ENCODE peak calls at places on chromosome 2, in nine cellular contexts. V, L, H, S, E, O, F, A and I are unnamed samples.

GRCh38 chr2:9057939-9058761 is 54.7 kb upstream of the MBOAT2 start:
- DNase-seq in V (no peak), L (peak), H (no peak), S (peak), E (no peak), O (no peak), F (no peak), A (no peak), I (no peak)

GRCh38 chr2:38465789-38466127 is 88.7 kb upstream of the ATL2 start:
- DNase-seq in V (peak), L (peak), H (peak), S (peak), E (no peak), O (peak), F (peak), A (no peak), I (no peak)

GRCh38 chr2:197786010-197786877 is 1.1 kb upstream of the BOLL start:
- DNase-seq in V (peak), L (no peak), H (peak), S (peak), E (peak), O (peak), F (peak), A (no peak), I (no peak)

GRCh38 chr2:65435625-65436168 is 3.3 kb upstream of the SPRED2 start:
- DNase-seq in V (peak), L (peak), H (peak), S (peak), E (no peak), O (peak), F (peak), A (peak), I (peak)

GRCh38 chr2:25920326-25920725 is 42.0 kb upstream of the ASXL2 start:
- DNase-seq in V (no peak), L (peak), H (no peak), S (peak), E (no peak), O (no peak), F (no peak), A (no peak), I (no peak)

GRCh38 chr2:79604748-79605147 is 91.9 kb downstream of the CTNNA2 start:
- DNase-seq in V (no peak), L (no peak), H (no peak), S (no peak), E (no peak), O (no peak), F (no peak), A (no peak), I (no peak)

GRCh38 chr2:139940701-139941100 is 1160.5 kb upstream of the NXPH2 start:
- DNase-seq in V (no peak), L (no peak), H (no peak), S (no peak), E (no peak), O (no peak), F (no peak), A (no peak), I (no peak)

GRCh38 chr2:216866515-216867095 is 6.7 kb upstream of the TNP1 start:
- DNase-seq in V (no peak), L (no peak), H (no peak), S (no peak), E (no peak), O (no peak), F (no peak), A (no peak), I (no peak)

GRCh38 chr2:127015106-127015910 is 91.6 kb downstream of the BIN1 start:
- DNase-seq in V (no peak), L (no peak), H (no peak), S (no peak), E (no peak), O (no peak), F (no peak), A (no peak), I (no peak)

GRCh38 chr2:49248506-49248905 is 94.2 kb upstream of the FSHR start:
- DNase-seq in V (no peak), L (peak), H (no peak), S (peak), E (no peak), O (no peak), F (no peak), A (no peak), I (no peak)

GRCh38 chr2:60383421-60384117 is 169.9 kb downstream of the BCL11A start:
- DNase-seq in V (no peak), L (no peak), H (no peak), S (no peak), E (no peak), O (no peak), F (no peak), A (no peak), I (no peak)

GRCh38 chr2:33214857-33215256 is 261.6 kb upstream of the RASGRP3 start:
- DNase-seq in V (no peak), L (no peak), H (no peak), S (no peak), E (no peak), O (peak), F (no peak), A (no peak), I (no peak)

GRCh38 chr2:178530625-178531142 is 50.4 kb downstream of the PLEKHA3 start:
- DNase-seq in V (peak), L (no peak), H (no peak), S (no peak), E (no peak), O (no peak), F (no peak), A (no peak), I (no peak)

GRCh38 chr2:109452318-109453305 is 161.2 kb downstream of the SEPTIN10 start:
- DNase-seq in V (no peak), L (no peak), H (no peak), S (no peak), E (no peak), O (no peak), F (no peak), A (no peak), I (no peak)

GRCh38 chr2:74759991-74760390 is 73.9 kb upstream of the HK2 start:
- DNase-seq in V (no peak), L (peak), H (no peak), S (no peak), E (no peak), O (no peak), F (no peak), A (no peak), I (no peak)

GRCh38 chr2:11681722-11682589 is 12.0 kb upstream of the NTSR2 start:
- DNase-seq in V (peak), L (no peak), H (peak), S (no peak), E (no peak), O (no peak), F (peak), A (no peak), I (no peak)

GRCh38 chr2:197904446-197904845 is 100.1 kb downstream of the PLCL1 start:
- DNase-seq in V (no peak), L (no peak), H (no peak), S (no peak), E (no peak), O (no peak), F (no peak), A (no peak), I (no peak)

GRCh38 chr2:239502430-239503221 is 101.8 kb upstream of the HDAC4 start:
- DNase-seq in V (no peak), L (no peak), H (peak), S (no peak), E (no peak), O (peak), F (no peak), A (no peak), I (no peak)

GRCh38 chr2:27721335-27721734 is 50.2 kb upstream of the MRPL33 start:
- DNase-seq in V (no peak), L (no peak), H (no peak), S (no peak), E (no peak), O (no peak), F (no peak), A (no peak), I (no peak)